ENCODE peak calls at places on chromosomes 3 and 15, in six cellular contexts. F, V, O, A, Y and Z are unnamed samples.

GRCh38 chr3:177294221-177294620 is 96.9 kb upstream of the TBL1XR1 start:
- DNase-seq in F (no peak), V (no peak), O (peak), A (no peak), Y (peak), Z (no peak)

GRCh38 chr3:84974347-84974746 is 15.6 kb downstream of the CADM2 start:
- DNase-seq in F (no peak), V (no peak), O (no peak), A (no peak), Y (no peak), Z (no peak)

GRCh38 chr3:156973954-156974353 is 147.8 kb downstream of the LEKR1 start:
- DNase-seq in F (no peak), V (no peak), O (no peak), A (no peak), Y (no peak), Z (no peak)

GRCh38 chr15:44296625-44297524 is 8.4 kb downstream of the GOLM2 start:
- DNase-seq in F (peak), V (no peak), O (no peak), A (no peak), Y (no peak), Z (no peak)

GRCh38 chr15:73394782-73395181 is 26.0 kb upstream of the HCN4 start:
- DNase-seq in F (no peak), V (no peak), O (no peak), A (no peak), Y (no peak), Z (no peak)

GRCh38 chr15:76235186-76235826 is 76.0 kb downstream of the ETFA start:
- DNase-seq in F (peak), V (no peak), O (no peak), A (no peak), Y (no peak), Z (no peak)

GRCh38 chr3:7382293-7383033 is 521.5 kb downstream of the GRM7 start:
- DNase-seq in F (no peak), V (no peak), O (no peak), A (no peak), Y (no peak), Z (no peak)

GRCh38 chr3:9280477-9281219 is 31.2 kb upstream of the SRGAP3 start:
- DNase-seq in F (no peak), V (no peak), O (no peak), A (no peak), Y (no peak), Z (no peak)

GRCh38 chr15:78914027-78914764 is 30.6 kb downstream of the CTSH start:
- DNase-seq in F (peak), V (no peak), O (peak), A (no peak), Y (peak), Z (no peak)

GRCh38 chr3:11622846-11623550 is 20.7 kb downstream of the VGLL4 start:
- DNase-seq in F (no peak), V (no peak), O (no peak), A (no peak), Y (no peak), Z (no peak)

GRCh38 chr3:188948658-188949400 is 222.9 kb upstream of the TPRG1 start:
- DNase-seq in F (peak), V (peak), O (peak), A (no peak), Y (no peak), Z (no peak)

GRCh38 chr15:88707766-88708165 is 69.0 kb downstream of the ISG20 start:
- DNase-seq in F (no peak), V (no peak), O (no peak), A (no peak), Y (no peak), Z (no peak)

GRCh38 chr3:157405457-157405856 is 31.2 kb upstream of the PTX3 start:
- DNase-seq in F (no peak), V (no peak), O (no peak), A (no peak), Y (no peak), Z (no peak)

GRCh38 chr3:32155117-32155516 is 48.7 kb downstream of the GPD1L start:
- DNase-seq in F (no peak), V (no peak), O (no peak), A (no peak), Y (no peak), Z (no peak)

GRCh38 chr15:81327526-81327925 is 3.6 kb upstream of the STARD5 start:
- DNase-seq in F (no peak), V (peak), O (no peak), A (no peak), Y (no peak), Z (no peak)

GRCh38 chr15:22922003-22922402 is 58.2 kb downstream of the CYFIP1 start:
- DNase-seq in F (no peak), V (no peak), O (no peak), A (no peak), Y (no peak), Z (no peak)

GRCh38 chr3:14507345-14507741 is 32.8 kb downstream of the GRIP2 start:
- DNase-seq in F (no peak), V (no peak), O (no peak), A (no peak), Y (peak), Z (no peak)